ENCODE peak calls at places on chromosomes 7 and 10, in seven cellular contexts. One of them, this sample, is unnamed.

GRCh38 chr7:92698237-92698841 is 108.1 kb upstream of the FAM133B start:
- DNase-seq in astrocyte of the spinal cord: peak
- DNase-seq in hypothalamus: no peak
- DNase-seq in fibroblast of mammary gland: peak
- DNase-seq in pulmonary artery endothelial cell: peak
- DNase-seq in stimulated activated CD8-positive, alpha-beta memory T cell treated with anti-CD3 and anti-CD28 coated beads, Interleukin-4, amount 100 ng/mL, for 48 hours: no peak
- DNase-seq in SK-MEL-5: peak
- DNase-seq in this sample: no peak

GRCh38 chr7:11177793-11178192 is 204.1 kb downstream of the PHF14 start:
- DNase-seq in astrocyte of the spinal cord: peak
- DNase-seq in hypothalamus: no peak
- DNase-seq in fibroblast of mammary gland: no peak
- DNase-seq in pulmonary artery endothelial cell: no peak
- DNase-seq in stimulated activated CD8-positive, alpha-beta memory T cell treated with anti-CD3 and anti-CD28 coated beads, Interleukin-4, amount 100 ng/mL, for 48 hours: no peak
- DNase-seq in SK-MEL-5: no peak
- DNase-seq in this sample: no peak

GRCh38 chr10:44513592-44513991 is 128.7 kb upstream of the CXCL12 start:
- DNase-seq in astrocyte of the spinal cord: peak
- DNase-seq in hypothalamus: no peak
- DNase-seq in fibroblast of mammary gland: peak
- DNase-seq in pulmonary artery endothelial cell: no peak
- DNase-seq in stimulated activated CD8-positive, alpha-beta memory T cell treated with anti-CD3 and anti-CD28 coated beads, Interleukin-4, amount 100 ng/mL, for 48 hours: no peak
- DNase-seq in SK-MEL-5: no peak
- DNase-seq in this sample: no peak

GRCh38 chr10:3516191-3516590 is 268.8 kb downstream of the KLF6 start:
- DNase-seq in astrocyte of the spinal cord: no peak
- DNase-seq in hypothalamus: no peak
- DNase-seq in fibroblast of mammary gland: no peak
- DNase-seq in pulmonary artery endothelial cell: no peak
- DNase-seq in stimulated activated CD8-positive, alpha-beta memory T cell treated with anti-CD3 and anti-CD28 coated beads, Interleukin-4, amount 100 ng/mL, for 48 hours: no peak
- DNase-seq in SK-MEL-5: peak
- DNase-seq in this sample: no peak

GRCh38 chr7:86600506-86601290 is 43.0 kb upstream of the GRM3 start:
- DNase-seq in astrocyte of the spinal cord: no peak
- DNase-seq in hypothalamus: no peak
- DNase-seq in fibroblast of mammary gland: no peak
- DNase-seq in pulmonary artery endothelial cell: no peak
- DNase-seq in stimulated activated CD8-positive, alpha-beta memory T cell treated with anti-CD3 and anti-CD28 coated beads, Interleukin-4, amount 100 ng/mL, for 48 hours: no peak
- DNase-seq in SK-MEL-5: peak
- DNase-seq in this sample: no peak

GRCh38 chr7:106766551-106766950 is 98.5 kb upstream of the PIK3CG start:
- DNase-seq in astrocyte of the spinal cord: no peak
- DNase-seq in hypothalamus: no peak
- DNase-seq in fibroblast of mammary gland: no peak
- DNase-seq in pulmonary artery endothelial cell: no peak
- DNase-seq in stimulated activated CD8-positive, alpha-beta memory T cell treated with anti-CD3 and anti-CD28 coated beads, Interleukin-4, amount 100 ng/mL, for 48 hours: no peak
- DNase-seq in SK-MEL-5: no peak
- DNase-seq in this sample: no peak

GRCh38 chr10:81026597-81026996 is 488.9 kb downstream of the SH2D4B start:
- DNase-seq in astrocyte of the spinal cord: peak
- DNase-seq in hypothalamus: no peak
- DNase-seq in fibroblast of mammary gland: no peak
- DNase-seq in pulmonary artery endothelial cell: no peak
- DNase-seq in stimulated activated CD8-positive, alpha-beta memory T cell treated with anti-CD3 and anti-CD28 coated beads, Interleukin-4, amount 100 ng/mL, for 48 hours: no peak
- DNase-seq in SK-MEL-5: no peak
- DNase-seq in this sample: no peak

GRCh38 chr10:80611481-80611880 is 73.8 kb downstream of the SH2D4B start:
- DNase-seq in astrocyte of the spinal cord: no peak
- DNase-seq in hypothalamus: no peak
- DNase-seq in fibroblast of mammary gland: no peak
- DNase-seq in pulmonary artery endothelial cell: no peak
- DNase-seq in stimulated activated CD8-positive, alpha-beta memory T cell treated with anti-CD3 and anti-CD28 coated beads, Interleukin-4, amount 100 ng/mL, for 48 hours: no peak
- DNase-seq in SK-MEL-5: no peak
- DNase-seq in this sample: no peak

GRCh38 chr10:92972066-92972870 is 88.3 kb upstream of the CYP26C1 start:
- DNase-seq in astrocyte of the spinal cord: peak
- DNase-seq in hypothalamus: no peak
- DNase-seq in fibroblast of mammary gland: peak
- DNase-seq in pulmonary artery endothelial cell: peak
- DNase-seq in stimulated activated CD8-positive, alpha-beta memory T cell treated with anti-CD3 and anti-CD28 coated beads, Interleukin-4, amount 100 ng/mL, for 48 hours: no peak
- DNase-seq in SK-MEL-5: no peak
- DNase-seq in this sample: no peak

GRCh38 chr10:114638874-114639625 is 19.0 kb downstream of the ABLIM1 start:
- DNase-seq in astrocyte of the spinal cord: peak
- DNase-seq in hypothalamus: no peak
- DNase-seq in fibroblast of mammary gland: peak
- DNase-seq in pulmonary artery endothelial cell: no peak
- DNase-seq in stimulated activated CD8-positive, alpha-beta memory T cell treated with anti-CD3 and anti-CD28 coated beads, Interleukin-4, amount 100 ng/mL, for 48 hours: no peak
- DNase-seq in SK-MEL-5: no peak
- DNase-seq in this sample: no peak

GRCh38 chr10:44935201-44935960 is 24.2 kb upstream of the RASSF4 start:
- DNase-seq in astrocyte of the spinal cord: peak
- DNase-seq in hypothalamus: peak
- DNase-seq in fibroblast of mammary gland: peak
- DNase-seq in pulmonary artery endothelial cell: no peak
- DNase-seq in stimulated activated CD8-positive, alpha-beta memory T cell treated with anti-CD3 and anti-CD28 coated beads, Interleukin-4, amount 100 ng/mL, for 48 hours: peak
- DNase-seq in SK-MEL-5: peak
- DNase-seq in this sample: no peak

GRCh38 chr10:91201213-91201996 is 19.1 kb upstream of the PCGF5 start:
- DNase-seq in astrocyte of the spinal cord: peak
- DNase-seq in hypothalamus: no peak
- DNase-seq in fibroblast of mammary gland: peak
- DNase-seq in pulmonary artery endothelial cell: no peak
- DNase-seq in stimulated activated CD8-positive, alpha-beta memory T cell treated with anti-CD3 and anti-CD28 coated beads, Interleukin-4, amount 100 ng/mL, for 48 hours: peak
- DNase-seq in SK-MEL-5: no peak
- DNase-seq in this sample: peak

GRCh38 chr10:26385443-26385842 is 52.7 kb upstream of the APBB1IP start:
- DNase-seq in astrocyte of the spinal cord: no peak
- DNase-seq in hypothalamus: no peak
- DNase-seq in fibroblast of mammary gland: no peak
- DNase-seq in pulmonary artery endothelial cell: no peak
- DNase-seq in stimulated activated CD8-positive, alpha-beta memory T cell treated with anti-CD3 and anti-CD28 coated beads, Interleukin-4, amount 100 ng/mL, for 48 hours: no peak
- DNase-seq in SK-MEL-5: no peak
- DNase-seq in this sample: no peak

GRCh38 chr7:42278360-42278759 is 41.4 kb upstream of the GLI3 start:
- DNase-seq in astrocyte of the spinal cord: no peak
- DNase-seq in hypothalamus: no peak
- DNase-seq in fibroblast of mammary gland: no peak
- DNase-seq in pulmonary artery endothelial cell: no peak
- DNase-seq in stimulated activated CD8-positive, alpha-beta memory T cell treated with anti-CD3 and anti-CD28 coated beads, Interleukin-4, amount 100 ng/mL, for 48 hours: no peak
- DNase-seq in SK-MEL-5: no peak
- DNase-seq in this sample: no peak

GRCh38 chr10:50577681-50578350 is 45.9 kb downstream of the SGMS1 start:
- DNase-seq in astrocyte of the spinal cord: peak
- DNase-seq in hypothalamus: no peak
- DNase-seq in fibroblast of mammary gland: peak
- DNase-seq in pulmonary artery endothelial cell: peak
- DNase-seq in stimulated activated CD8-positive, alpha-beta memory T cell treated with anti-CD3 and anti-CD28 coated beads, Interleukin-4, amount 100 ng/mL, for 48 hours: no peak
- DNase-seq in SK-MEL-5: peak
- DNase-seq in this sample: no peak

GRCh38 chr10:3588816-3589215 is 196.2 kb downstream of the KLF6 start:
- DNase-seq in astrocyte of the spinal cord: no peak
- DNase-seq in hypothalamus: no peak
- DNase-seq in fibroblast of mammary gland: no peak
- DNase-seq in pulmonary artery endothelial cell: no peak
- DNase-seq in stimulated activated CD8-positive, alpha-beta memory T cell treated with anti-CD3 and anti-CD28 coated beads, Interleukin-4, amount 100 ng/mL, for 48 hours: no peak
- DNase-seq in SK-MEL-5: no peak
- DNase-seq in this sample: no peak

GRCh38 chr7:108973075-108973474 is 403.4 kb downstream of the DNAJB9 start:
- DNase-seq in astrocyte of the spinal cord: peak
- DNase-seq in hypothalamus: no peak
- DNase-seq in fibroblast of mammary gland: no peak
- DNase-seq in pulmonary artery endothelial cell: no peak
- DNase-seq in stimulated activated CD8-positive, alpha-beta memory T cell treated with anti-CD3 and anti-CD28 coated beads, Interleukin-4, amount 100 ng/mL, for 48 hours: no peak
- DNase-seq in SK-MEL-5: peak
- DNase-seq in this sample: no peak

GRCh38 chr10:113630929-113631533 is 32.8 kb downstream of the NRAP start:
- DNase-seq in astrocyte of the spinal cord: no peak
- DNase-seq in hypothalamus: no peak
- DNase-seq in fibroblast of mammary gland: no peak
- DNase-seq in pulmonary artery endothelial cell: no peak
- DNase-seq in stimulated activated CD8-positive, alpha-beta memory T cell treated with anti-CD3 and anti-CD28 coated beads, Interleukin-4, amount 100 ng/mL, for 48 hours: no peak
- DNase-seq in SK-MEL-5: no peak
- DNase-seq in this sample: no peak

GRCh38 chr7:22550514-22551010 is 50.6 kb upstream of the STEAP1B start:
- DNase-seq in astrocyte of the spinal cord: no peak
- DNase-seq in hypothalamus: no peak
- DNase-seq in fibroblast of mammary gland: no peak
- DNase-seq in pulmonary artery endothelial cell: no peak
- DNase-seq in stimulated activated CD8-positive, alpha-beta memory T cell treated with anti-CD3 and anti-CD28 coated beads, Interleukin-4, amount 100 ng/mL, for 48 hours: no peak
- DNase-seq in SK-MEL-5: no peak
- DNase-seq in this sample: no peak

GRCh38 chr10:90780488-90780887 is 77.4 kb downstream of the HTR7 start:
- DNase-seq in astrocyte of the spinal cord: no peak
- DNase-seq in hypothalamus: no peak
- DNase-seq in fibroblast of mammary gland: no peak
- DNase-seq in pulmonary artery endothelial cell: no peak
- DNase-seq in stimulated activated CD8-positive, alpha-beta memory T cell treated with anti-CD3 and anti-CD28 coated beads, Interleukin-4, amount 100 ng/mL, for 48 hours: no peak
- DNase-seq in SK-MEL-5: no peak
- DNase-seq in this sample: no peak

GRCh38 chr10:86250399-86250798 is 116.2 kb downstream of the GRID1 start:
- DNase-seq in astrocyte of the spinal cord: no peak
- DNase-seq in hypothalamus: no peak
- DNase-seq in fibroblast of mammary gland: no peak
- DNase-seq in pulmonary artery endothelial cell: no peak
- DNase-seq in stimulated activated CD8-positive, alpha-beta memory T cell treated with anti-CD3 and anti-CD28 coated beads, Interleukin-4, amount 100 ng/mL, for 48 hours: no peak
- DNase-seq in SK-MEL-5: no peak
- DNase-seq in this sample: no peak

GRCh38 chr7:15446280-15446679 is 115.5 kb downstream of the AGMO start:
- DNase-seq in astrocyte of the spinal cord: no peak
- DNase-seq in hypothalamus: no peak
- DNase-seq in fibroblast of mammary gland: peak
- DNase-seq in pulmonary artery endothelial cell: no peak
- DNase-seq in stimulated activated CD8-positive, alpha-beta memory T cell treated with anti-CD3 and anti-CD28 coated beads, Interleukin-4, amount 100 ng/mL, for 48 hours: no peak
- DNase-seq in SK-MEL-5: peak
- DNase-seq in this sample: no peak

GRCh38 chr7:132140341-132140740 is 435.9 kb downstream of the PLXNA4 start:
- DNase-seq in astrocyte of the spinal cord: no peak
- DNase-seq in hypothalamus: no peak
- DNase-seq in fibroblast of mammary gland: no peak
- DNase-seq in pulmonary artery endothelial cell: no peak
- DNase-seq in stimulated activated CD8-positive, alpha-beta memory T cell treated with anti-CD3 and anti-CD28 coated beads, Interleukin-4, amount 100 ng/mL, for 48 hours: no peak
- DNase-seq in SK-MEL-5: no peak
- DNase-seq in this sample: no peak

GRCh38 chr7:29764227-29764626 is 42.1 kb upstream of the WIPF3 start:
- DNase-seq in astrocyte of the spinal cord: no peak
- DNase-seq in hypothalamus: no peak
- DNase-seq in fibroblast of mammary gland: no peak
- DNase-seq in pulmonary artery endothelial cell: no peak
- DNase-seq in stimulated activated CD8-positive, alpha-beta memory T cell treated with anti-CD3 and anti-CD28 coated beads, Interleukin-4, amount 100 ng/mL, for 48 hours: no peak
- DNase-seq in SK-MEL-5: peak
- DNase-seq in this sample: no peak

GRCh38 chr7:6232534-6232933 is 39.9 kb downstream of the CYTH3 start:
- DNase-seq in astrocyte of the spinal cord: no peak
- DNase-seq in hypothalamus: no peak
- DNase-seq in fibroblast of mammary gland: no peak
- DNase-seq in pulmonary artery endothelial cell: no peak
- DNase-seq in stimulated activated CD8-positive, alpha-beta memory T cell treated with anti-CD3 and anti-CD28 coated beads, Interleukin-4, amount 100 ng/mL, for 48 hours: no peak
- DNase-seq in SK-MEL-5: no peak
- DNase-seq in this sample: no peak

GRCh38 chr7:134845461-134845860 is 66.0 kb downstream of the CALD1 start:
- DNase-seq in astrocyte of the spinal cord: no peak
- DNase-seq in hypothalamus: no peak
- DNase-seq in fibroblast of mammary gland: no peak
- DNase-seq in pulmonary artery endothelial cell: no peak
- DNase-seq in stimulated activated CD8-positive, alpha-beta memory T cell treated with anti-CD3 and anti-CD28 coated beads, Interleukin-4, amount 100 ng/mL, for 48 hours: no peak
- DNase-seq in SK-MEL-5: peak
- DNase-seq in this sample: no peak

GRCh38 chr7:45709168-45710034 is 135.2 kb downstream of the ADCY1 start:
- DNase-seq in astrocyte of the spinal cord: no peak
- DNase-seq in hypothalamus: no peak
- DNase-seq in fibroblast of mammary gland: peak
- DNase-seq in pulmonary artery endothelial cell: no peak
- DNase-seq in stimulated activated CD8-positive, alpha-beta memory T cell treated with anti-CD3 and anti-CD28 coated beads, Interleukin-4, amount 100 ng/mL, for 48 hours: no peak
- DNase-seq in SK-MEL-5: no peak
- DNase-seq in this sample: no peak

GRCh38 chr7:17405786-17406185 is 107.3 kb downstream of the AHR start:
- DNase-seq in astrocyte of the spinal cord: peak
- DNase-seq in hypothalamus: no peak
- DNase-seq in fibroblast of mammary gland: peak
- DNase-seq in pulmonary artery endothelial cell: peak
- DNase-seq in stimulated activated CD8-positive, alpha-beta memory T cell treated with anti-CD3 and anti-CD28 coated beads, Interleukin-4, amount 100 ng/mL, for 48 hours: no peak
- DNase-seq in SK-MEL-5: peak
- DNase-seq in this sample: no peak

GRCh38 chr10:86261933-86262665 is 104.5 kb downstream of the GRID1 start:
- DNase-seq in astrocyte of the spinal cord: no peak
- DNase-seq in hypothalamus: no peak
- DNase-seq in fibroblast of mammary gland: no peak
- DNase-seq in pulmonary artery endothelial cell: no peak
- DNase-seq in stimulated activated CD8-positive, alpha-beta memory T cell treated with anti-CD3 and anti-CD28 coated beads, Interleukin-4, amount 100 ng/mL, for 48 hours: no peak
- DNase-seq in SK-MEL-5: peak
- DNase-seq in this sample: no peak

This sample was measured in stimulated activated naive CD8-positive, alpha-beta T cell treated with anti-CD3 and anti-CD28 coated beads, Interleukin-15, Interleukin-2, amounts not matched to agents 100 U/mL and 50 U/mL, for 24 hours.